ENCODE peak calls at places on chromosomes 12 and 14, in ten cellular contexts. L, Z, W, F, Y, N, V, T, K and O are unnamed samples.
A peak's percentile ranks its signal among the peaks of the same experiment; 100 is the strongest.

GRCh38 chr12:18864900-18865561 is 127.1 kb downstream of the CAPZA3 start:
- DNase-seq in L (no peak), Z (no peak), W (no peak), F (peak; percentile 23), Y (no peak), N (no peak), V (no peak), T (no peak), K (peak; percentile 69), O (no peak)

GRCh38 chr14:93090826-93091583 is 24.7 kb downstream of the ITPK1 start:
- DNase-seq in L (no peak), Z (peak; percentile 79), W (no peak), F (no peak), Y (peak; percentile 94), N (no peak), V (peak; percentile 52), T (no peak), K (no peak), O (no peak)

GRCh38 chr14:89502966-89503365 is 85.9 kb upstream of the FOXN3 start:
- DNase-seq in L (no peak), Z (no peak), W (no peak), F (no peak), Y (no peak), N (no peak), V (no peak), T (no peak), K (no peak), O (no peak)

GRCh38 chr12:112686373-112686772 is 105.2 kb upstream of the RPH3A start:
- DNase-seq in L (no peak), Z (no peak), W (no peak), F (no peak), Y (no peak), N (no peak), V (no peak), T (no peak), K (peak; percentile 16), O (no peak)

GRCh38 chr14:101916816-101917412 is 47.5 kb upstream of the DYNC1H1 start:
- DNase-seq in L (no peak), Z (no peak), W (no peak), F (no peak), Y (no peak), N (no peak), V (no peak), T (no peak), K (no peak), O (no peak)

GRCh38 chr14:71532790-71533189 is 399.4 kb upstream of the RGS6 start:
- DNase-seq in L (no peak), Z (no peak), W (no peak), F (peak; percentile 33), Y (no peak), N (no peak), V (no peak), T (no peak), K (no peak), O (peak; percentile 27)

GRCh38 chr12:71888521-71888920 is 49.0 kb downstream of the TBC1D15 start:
- DNase-seq in L (no peak), Z (no peak), W (no peak), F (no peak), Y (no peak), N (no peak), V (no peak), T (no peak), K (no peak), O (no peak)

GRCh38 chr14:100522616-100523021 is 64.6 kb downstream of the BEGAIN start:
- DNase-seq in L (no peak), Z (peak; percentile 27), W (no peak), F (no peak), Y (peak; percentile 69), N (no peak), V (peak; percentile 12), T (no peak), K (no peak), O (peak; percentile 60)

GRCh38 chr12:4833053-4833452 is 76.7 kb upstream of the KCNA1 start:
- DNase-seq in L (no peak), Z (no peak), W (no peak), F (no peak), Y (no peak), N (no peak), V (no peak), T (no peak), K (no peak), O (no peak)

GRCh38 chr14:37593496-37594237 is 1.4 kb downstream of the FOXA1 start:
- DNase-seq in L (no peak), Z (no peak), W (no peak), F (no peak), Y (peak; percentile 87), N (no peak), V (no peak), T (no peak), K (no peak), O (peak; percentile 88)

GRCh38 chr14:28681681-28682080 is 84.9 kb upstream of the FOXG1 start:
- DNase-seq in L (no peak), Z (no peak), W (no peak), F (no peak), Y (no peak), N (no peak), V (no peak), T (no peak), K (no peak), O (no peak)

GRCh38 chr12:57498143-57498524 is 10.3 kb downstream of the MARS1 start:
- DNase-seq in L (no peak), Z (no peak), W (no peak), F (no peak), Y (no peak), N (no peak), V (no peak), T (no peak), K (no peak), O (no peak)